ENCODE peak calls at places on chromosome 2, in ten cellular contexts. A is foreskin fibroblast; C is stimulated activated CD8-positive, alpha-beta memory T cell treated with anti-CD3 and anti-CD28 coated beads, Interleukin-2, amount 100 ng/mL, for 48 hours; L is NCI-H460; O is mesothelial cell of epicardium; W is epithelial cell of esophagus; P is omental fat pad; B is activated CD4-positive, alpha-beta memory T cell treated with anti-CD3 and anti-CD28 coated beads for 36 hours; J is NT2/D1; E is stimulated activated CD4-positive, alpha-beta T cell treated with anti-CD3 and anti-CD28 coated beads, TNF-alpha, amount 100 ng/mL, for 1 hour. H is an unnamed sample.

GRCh38 chr2:234032301-234032856 is 18.1 kb upstream of the SPP2 start:
- DNase-seq in A (peak), C (no peak), L (no peak), O (no peak), W (peak), P (no peak), B (peak), J (no peak), E (no peak), H (no peak)

GRCh38 chr2:171564463-171564862 is 42.2 kb downstream of the CYBRD1 start:
- DNase-seq in A (no peak), C (no peak), L (no peak), O (no peak), W (peak), P (no peak), B (no peak), J (no peak), E (no peak), H (no peak)

GRCh38 chr2:135149251-135149650 is 97.2 kb downstream of the RAB3GAP1 start:
- DNase-seq in A (peak), C (no peak), L (no peak), O (no peak), W (peak), P (no peak), B (no peak), J (no peak), E (no peak), H (no peak)

GRCh38 chr2:218272531-218273212 is 2.4 kb downstream of the PNKD start:
- DNase-seq in A (peak), C (peak), L (peak), O (peak), W (peak), P (peak), B (peak), J (peak), E (peak), H (peak)

GRCh38 chr2:204234248-204234647 is 297.7 kb downstream of the ICOS start:
- DNase-seq in A (no peak), C (no peak), L (no peak), O (no peak), W (no peak), P (no peak), B (no peak), J (no peak), E (no peak), H (no peak)

GRCh38 chr2:128306081-128306930 is 12.4 kb downstream of the HS6ST1 start:
- DNase-seq in A (peak), C (no peak), L (peak), O (peak), W (peak), P (no peak), B (no peak), J (no peak), E (no peak), H (peak)

GRCh38 chr2:117942958-117943672 is 70.8 kb downstream of the CCDC93 start:
- DNase-seq in A (peak), C (no peak), L (no peak), O (no peak), W (no peak), P (no peak), B (no peak), J (no peak), E (no peak), H (no peak)

GRCh38 chr2:223529676-223530075 is 72.5 kb downstream of the SCG2 start:
- DNase-seq in A (no peak), C (no peak), L (no peak), O (no peak), W (no peak), P (no peak), B (no peak), J (no peak), E (no peak), H (no peak)

GRCh38 chr2:47599171-47599570 is 183.8 kb upstream of the MSH6 start:
- DNase-seq in A (no peak), C (no peak), L (no peak), O (no peak), W (no peak), P (no peak), B (no peak), J (no peak), E (no peak), H (no peak)

GRCh38 chr2:142944264-142944663 is 66.8 kb downstream of the KYNU start:
- DNase-seq in A (peak), C (no peak), L (peak), O (no peak), W (peak), P (no peak), B (no peak), J (no peak), E (no peak), H (peak)

GRCh38 chr2:127641846-127642510 is 4.0 kb upstream of the GPR17 start:
- DNase-seq in A (no peak), C (no peak), L (no peak), O (no peak), W (no peak), P (no peak), B (peak), J (no peak), E (no peak), H (no peak)

GRCh38 chr2:240806006-240806405 is 14.0 kb downstream of the KIF1A start:
- DNase-seq in A (no peak), C (no peak), L (no peak), O (no peak), W (no peak), P (no peak), B (no peak), J (no peak), E (no peak), H (no peak)

GRCh38 chr2:165203689-165204559 is at the start of gene SCN3A:
- DNase-seq in A (peak), C (no peak), L (peak), O (no peak), W (peak), P (no peak), B (no peak), J (peak), E (no peak), H (peak)